ENCODE peak calls at places on chromosomes 13 and 19, in six cellular contexts. One of them, this sample, is unnamed.

GRCh38 chr13:48263196-48263595 is 30.2 kb downstream of the ITM2B start:
- DNase-seq in mammary epithelial cell: peak
- DNase-seq in AG09309: no peak
- DNase-seq in tibial artery: no peak
- DNase-seq in heart left ventricle: no peak
- DNase-seq in ovary: no peak
- DNase-seq in this sample: no peak

GRCh38 chr13:46896346-46897138 is at the start of gene HTR2A:
- DNase-seq in mammary epithelial cell: peak
- DNase-seq in heart left ventricle: peak
- DNase-seq in AG09309: no peak
- DNase-seq in ovary: peak
- DNase-seq in tibial artery: peak
- DNase-seq in this sample: peak

GRCh38 chr19:46631481-46631880 is 4.5 kb downstream of the GNG8 start:
- DNase-seq in tibial artery: peak
- DNase-seq in AG09309: no peak
- DNase-seq in ovary: peak
- DNase-seq in mammary epithelial cell: peak
- DNase-seq in heart left ventricle: no peak
- DNase-seq in this sample: peak

GRCh38 chr13:30355405-30355741 is 48.0 kb upstream of the KATNAL1 start:
- DNase-seq in tibial artery: no peak
- DNase-seq in heart left ventricle: no peak
- DNase-seq in AG09309: no peak
- DNase-seq in ovary: no peak
- DNase-seq in mammary epithelial cell: no peak
- DNase-seq in this sample: no peak

GRCh38 chr19:5789886-5790572 is 934 bp downstream of the DUS3L start:
- DNase-seq in tibial artery: no peak
- DNase-seq in heart left ventricle: no peak
- DNase-seq in mammary epithelial cell: peak
- DNase-seq in ovary: no peak
- DNase-seq in AG09309: no peak
- DNase-seq in this sample: no peak

GRCh38 chr19:46861691-46862503 is 1.1 kb downstream of the ARHGAP35 start:
- DNase-seq in mammary epithelial cell: peak
- DNase-seq in AG09309: no peak
- DNase-seq in heart left ventricle: no peak
- DNase-seq in ovary: peak
- DNase-seq in tibial artery: no peak
- DNase-seq in this sample: peak

GRCh38 chr13:61989984-61990383 is 574.3 kb upstream of the PCDH20 start:
- DNase-seq in heart left ventricle: no peak
- DNase-seq in ovary: no peak
- DNase-seq in tibial artery: no peak
- DNase-seq in AG09309: no peak
- DNase-seq in mammary epithelial cell: no peak
- DNase-seq in this sample: no peak

GRCh38 chr19:28836366-28836765 is 376.6 kb downstream of the UQCRFS1 start:
- DNase-seq in heart left ventricle: no peak
- DNase-seq in AG09309: no peak
- DNase-seq in tibial artery: no peak
- DNase-seq in mammary epithelial cell: no peak
- DNase-seq in ovary: no peak
- DNase-seq in this sample: no peak

GRCh38 chr13:44303681-44304432 is 69.8 kb upstream of the SERP2 start:
- DNase-seq in mammary epithelial cell: no peak
- DNase-seq in tibial artery: peak
- DNase-seq in ovary: peak
- DNase-seq in heart left ventricle: peak
- DNase-seq in AG09309: no peak
- DNase-seq in this sample: peak

GRCh38 chr19:46221981-46222610 is 7.4 kb upstream of the IGFL1 start:
- DNase-seq in AG09309: no peak
- DNase-seq in ovary: peak
- DNase-seq in mammary epithelial cell: peak
- DNase-seq in tibial artery: peak
- DNase-seq in heart left ventricle: no peak
- DNase-seq in this sample: peak

GRCh38 chr19:38551450-38551813 is 66.3 kb downstream of the MAP4K1 start:
- DNase-seq in mammary epithelial cell: no peak
- DNase-seq in heart left ventricle: no peak
- DNase-seq in AG09309: no peak
- DNase-seq in tibial artery: no peak
- DNase-seq in ovary: no peak
- DNase-seq in this sample: no peak

GRCh38 chr13:25217023-25217909 is 45.2 kb upstream of the AMER2 start:
- DNase-seq in AG09309: no peak
- DNase-seq in ovary: no peak
- DNase-seq in heart left ventricle: no peak
- DNase-seq in mammary epithelial cell: peak
- DNase-seq in tibial artery: no peak
- DNase-seq in this sample: peak

GRCh38 chr19:14413765-14414171 is 5.4 kb downstream of the DDX39A start:
- DNase-seq in ovary: no peak
- DNase-seq in tibial artery: no peak
- DNase-seq in AG09309: no peak
- DNase-seq in heart left ventricle: no peak
- DNase-seq in mammary epithelial cell: no peak
- DNase-seq in this sample: peak

GRCh38 chr13:75803175-75803611 is 167.1 kb downstream of the LMO7 start:
- DNase-seq in ovary: no peak
- DNase-seq in heart left ventricle: no peak
- DNase-seq in AG09309: no peak
- DNase-seq in mammary epithelial cell: no peak
- DNase-seq in tibial artery: no peak
- DNase-seq in this sample: no peak

GRCh38 chr13:75762066-75762937 is 126.2 kb downstream of the LMO7 start:
- DNase-seq in AG09309: no peak
- DNase-seq in heart left ventricle: no peak
- DNase-seq in mammary epithelial cell: peak
- DNase-seq in ovary: no peak
- DNase-seq in tibial artery: no peak
- DNase-seq in this sample: peak

GRCh38 chr19:14475251-14476073 is at the start of gene PTGER1:
- DNase-seq in AG09309: no peak
- DNase-seq in mammary epithelial cell: peak
- DNase-seq in heart left ventricle: no peak
- DNase-seq in tibial artery: no peak
- DNase-seq in ovary: no peak
- DNase-seq in this sample: peak

GRCh38 chr19:7926021-7926726 is at the start of gene CTXN1:
- DNase-seq in tibial artery: peak
- DNase-seq in AG09309: no peak
- DNase-seq in ovary: peak
- DNase-seq in mammary epithelial cell: no peak
- DNase-seq in heart left ventricle: peak
- DNase-seq in this sample: peak

GRCh38 chr13:97648171-97648880 is 214.4 kb downstream of the RAP2A start:
- DNase-seq in AG09309: no peak
- DNase-seq in ovary: no peak
- DNase-seq in mammary epithelial cell: peak
- DNase-seq in heart left ventricle: no peak
- DNase-seq in tibial artery: no peak
- DNase-seq in this sample: peak

GRCh38 chr19:16888629-16889371 is at the start of gene F2RL3:
- DNase-seq in AG09309: no peak
- DNase-seq in heart left ventricle: peak
- DNase-seq in ovary: peak
- DNase-seq in tibial artery: peak
- DNase-seq in mammary epithelial cell: no peak
- DNase-seq in this sample: no peak

GRCh38 chr19:7522923-7523667 is 671 bp downstream of the MCOLN1 start:
- DNase-seq in tibial artery: peak
- DNase-seq in heart left ventricle: no peak
- DNase-seq in ovary: peak
- DNase-seq in mammary epithelial cell: no peak
- DNase-seq in AG09309: no peak
- DNase-seq in this sample: peak

GRCh38 chr19:15091918-15092753 is 10.1 kb downstream of the OR1I1 start:
- DNase-seq in mammary epithelial cell: peak
- DNase-seq in tibial artery: no peak
- DNase-seq in AG09309: no peak
- DNase-seq in heart left ventricle: no peak
- DNase-seq in ovary: peak
- DNase-seq in this sample: peak

GRCh38 chr19:418761-419632 is 10.1 kb upstream of the C2CD4C start:
- DNase-seq in ovary: no peak
- DNase-seq in tibial artery: no peak
- DNase-seq in heart left ventricle: peak
- DNase-seq in mammary epithelial cell: no peak
- DNase-seq in AG09309: no peak
- DNase-seq in this sample: no peak

GRCh38 chr19:33110201-33110910 is 21.6 kb upstream of the WDR88 start:
- DNase-seq in AG09309: no peak
- DNase-seq in mammary epithelial cell: peak
- DNase-seq in ovary: peak
- DNase-seq in heart left ventricle: no peak
- DNase-seq in tibial artery: no peak
- DNase-seq in this sample: peak

GRCh38 chr13:41780736-41781708 is 179.9 kb downstream of the VWA8 start:
- DNase-seq in tibial artery: no peak
- DNase-seq in ovary: no peak
- DNase-seq in mammary epithelial cell: peak
- DNase-seq in AG09309: peak
- DNase-seq in heart left ventricle: no peak
- DNase-seq in this sample: peak

GRCh38 chr19:10420444-10421239 is at the start of gene PDE4A:
- DNase-seq in tibial artery: no peak
- DNase-seq in heart left ventricle: no peak
- DNase-seq in AG09309: no peak
- DNase-seq in mammary epithelial cell: peak
- DNase-seq in ovary: no peak
- DNase-seq in this sample: no peak
- TF ChIP-seq CTCF in tibial artery: no peak
- TF ChIP-seq CTCF in heart left ventricle: peak
- TF ChIP-seq CTCF in AG09309: peak
- TF ChIP-seq CTCF in mammary epithelial cell: peak
- TF ChIP-seq CTCF in ovary: no peak
- TF ChIP-seq CTCF in this sample: peak

GRCh38 chr19:42176649-42176989 is 40.9 kb downstream of the DEDD2 start:
- DNase-seq in mammary epithelial cell: no peak
- DNase-seq in tibial artery: no peak
- DNase-seq in heart left ventricle: no peak
- DNase-seq in AG09309: no peak
- DNase-seq in ovary: no peak
- DNase-seq in this sample: no peak
- H3K4me3 ChIP-seq in mammary epithelial cell: peak
- H3K4me3 ChIP-seq in tibial artery: peak
- H3K4me3 ChIP-seq in heart left ventricle: peak
- H3K4me3 ChIP-seq in AG09309: peak
- H3K4me3 ChIP-seq in ovary: peak
- H3K4me3 ChIP-seq in this sample: peak

DNA sequence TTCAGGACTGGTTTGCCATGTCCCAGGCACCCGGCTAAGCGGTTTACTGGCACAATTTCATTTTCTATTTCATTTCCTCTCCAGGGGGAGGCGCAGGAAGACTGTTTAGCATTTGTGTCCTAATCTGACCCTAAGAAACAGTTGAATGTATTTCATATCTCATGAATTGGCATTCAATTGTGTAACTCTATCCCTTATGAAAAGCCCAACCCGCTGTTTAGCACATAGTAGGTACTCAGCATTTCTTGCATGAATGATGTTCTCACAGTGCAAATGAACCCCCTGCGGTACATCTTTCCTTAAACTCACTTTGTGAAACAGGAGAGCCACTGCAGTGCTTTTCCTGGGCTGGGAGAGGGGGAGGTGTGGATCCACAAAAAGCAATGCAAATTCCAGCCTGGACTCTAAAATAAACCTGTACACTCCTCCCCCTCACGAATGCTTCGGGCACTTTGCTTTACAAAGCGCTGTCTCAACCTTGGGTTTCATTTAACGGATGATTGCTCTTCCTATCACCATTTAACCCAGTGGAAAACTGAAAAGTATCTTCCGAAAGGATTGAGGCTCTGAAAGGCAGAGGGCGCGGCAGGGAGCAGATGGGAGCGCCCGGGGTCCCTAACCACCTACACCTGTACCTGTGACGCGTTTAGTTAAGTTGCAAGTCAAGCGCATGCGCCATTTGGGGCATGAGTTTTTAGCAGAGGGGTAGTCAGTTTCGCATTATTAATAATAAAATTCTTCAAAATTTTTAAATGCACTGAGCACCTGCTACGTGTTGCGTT is 1.2 kb upstream of the EEF2 start:
- DNase-seq in AG09309: peak
- DNase-seq in tibial artery: peak
- DNase-seq in mammary epithelial cell: peak
- DNase-seq in heart left ventricle: no peak
- DNase-seq in ovary: no peak
- DNase-seq in this sample: peak
- TF ChIP-seq CTCF in AG09309: peak
- TF ChIP-seq CTCF in tibial artery: peak
- TF ChIP-seq CTCF in mammary epithelial cell: peak
- TF ChIP-seq CTCF in heart left ventricle: peak
- TF ChIP-seq CTCF in ovary: peak
- TF ChIP-seq CTCF in this sample: peak

DNA sequence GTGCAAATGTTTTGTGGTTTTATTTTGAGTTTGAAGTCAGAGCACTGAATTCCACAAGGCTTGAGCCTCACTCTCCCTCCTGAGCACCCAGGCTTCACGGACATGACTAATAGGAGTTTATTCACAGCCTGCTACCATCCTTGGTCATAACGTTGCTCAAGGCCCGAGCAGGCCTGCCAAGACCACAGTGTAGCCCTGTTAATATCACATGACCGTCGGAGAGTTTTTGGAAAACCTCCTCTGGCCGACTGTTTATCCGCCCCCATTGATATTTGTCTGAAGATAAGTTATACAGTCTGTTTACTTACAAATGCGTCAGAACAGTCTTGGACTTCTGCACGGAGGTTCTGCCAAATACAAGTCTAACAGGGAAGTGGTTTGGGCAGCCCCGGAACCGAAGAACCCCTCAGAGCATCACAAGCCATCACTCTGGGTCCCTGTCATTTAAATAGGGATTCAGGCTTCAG is 89.9 kb downstream of the COL4A2 start:
- DNase-seq in ovary: peak
- DNase-seq in tibial artery: peak
- DNase-seq in AG09309: peak
- DNase-seq in heart left ventricle: peak
- DNase-seq in mammary epithelial cell: peak
- DNase-seq in this sample: peak
- H3K4me3 ChIP-seq in ovary: peak
- H3K4me3 ChIP-seq in tibial artery: peak
- H3K4me3 ChIP-seq in AG09309: peak
- H3K4me3 ChIP-seq in heart left ventricle: no peak
- H3K4me3 ChIP-seq in mammary epithelial cell: peak
- H3K4me3 ChIP-seq in this sample: peak

GRCh38 chr13:53023246-53023645 is 5.4 kb upstream of the OLFM4 start:
- DNase-seq in AG09309: no peak
- DNase-seq in tibial artery: no peak
- DNase-seq in mammary epithelial cell: no peak
- DNase-seq in heart left ventricle: no peak
- DNase-seq in ovary: no peak
- DNase-seq in this sample: no peak
- TF ChIP-seq CTCF in AG09309: no peak
- TF ChIP-seq CTCF in tibial artery: no peak
- TF ChIP-seq CTCF in mammary epithelial cell: no peak
- TF ChIP-seq CTCF in heart left ventricle: no peak
- TF ChIP-seq CTCF in ovary: no peak
- TF ChIP-seq CTCF in this sample: no peak

GRCh38 chr19:2488942-2489731 is 13.2 kb downstream of the GADD45B start:
- DNase-seq in ovary: no peak
- DNase-seq in AG09309: no peak
- DNase-seq in tibial artery: no peak
- DNase-seq in heart left ventricle: peak
- DNase-seq in mammary epithelial cell: no peak
- DNase-seq in this sample: no peak
- H3K4me3 ChIP-seq in ovary: peak
- H3K4me3 ChIP-seq in AG09309: peak
- H3K4me3 ChIP-seq in tibial artery: peak
- H3K4me3 ChIP-seq in heart left ventricle: peak
- H3K4me3 ChIP-seq in mammary epithelial cell: peak
- H3K4me3 ChIP-seq in this sample: peak